ENCODE peak calls at places on chromosomes 11 and 22, in five cellular contexts. N is Kasumi-1; K is iris pigment epithelial cell; S is activated effector memory CD4-positive, alpha-beta T cell treated with Interleukin-2 at 50 U/mL for 16 hours; H is GM04504. I is an unnamed sample.

GRCh38 chr11:97502201-97502600 is 1112.4 kb downstream of the JRKL start:
- DNase-seq in K (no peak), H (no peak), S (no peak), N (no peak), I (no peak)

GRCh38 chr11:64263021-64263946 is 12.0 kb downstream of the PLCB3 start:
- DNase-seq in H (no peak), K (peak; percentile 86), S (no peak), N (peak; percentile 21), I (no peak)

GRCh38 chr11:67731583-67731982 is 57.2 kb upstream of the ALDH3B2 start:
- DNase-seq in K (no peak), S (no peak), H (no peak), N (no peak), I (no peak)

GRCh38 chr11:68890490-68891231 is 13.0 kb downstream of the MRPL21 start:
- DNase-seq in K (peak; percentile 86), S (no peak), H (peak; percentile 72), N (peak; percentile 89), I (no peak)

GRCh38 chr11:103085758-103086365 is 6.1 kb downstream of the DCUN1D5 start:
- DNase-seq in S (no peak), K (peak; percentile 74), H (no peak), N (no peak), I (no peak)

GRCh38 chr22:50620861-50621490 is 7.0 kb downstream of the ARSA start:
- DNase-seq in N (peak; percentile 50), S (peak; percentile 53), H (no peak), K (no peak), I (peak; percentile 31)

GRCh38 chr22:19448076-19448607 is 631 bp upstream of the C22orf39 start:
- DNase-seq in K (peak; percentile 83), H (no peak), N (peak; percentile 28), S (no peak), I (peak; percentile 70)

GRCh38 chr11:82703226-82703625 is 30.4 kb downstream of the FAM181B start:
- DNase-seq in K (no peak), S (no peak), H (no peak), N (no peak), I (no peak)

GRCh38 chr22:47301820-47302475 is 539.5 kb downstream of the TBC1D22A start:
- DNase-seq in S (no peak), N (no peak), H (no peak), K (no peak), I (no peak)

GRCh38 chr11:133714471-133715375 is 130.6 kb downstream of the SPATA19 start:
- DNase-seq in S (no peak), N (no peak), H (no peak), K (no peak), I (no peak)

GRCh38 chr11:89405629-89406028 is 85.5 kb downstream of the NOX4 start:
- DNase-seq in N (peak; percentile 2), S (no peak), H (no peak), K (peak; percentile 17), I (peak; percentile 12)